ENCODE peak calls at places on chromosomes 11 and 22, in four cellular contexts. V is right lobe of liver, Q is stomach, U is IMR-90. D is an unnamed sample. For H3K27me3, the result is how much of the 10 kb centered on the place peaks cover.

GRCh38 chr11:111574373-111575230 is 27.6 kb upstream of the SIK2 start:
- DNase-seq in V (no peak), Q (no peak), U (no peak), D (no peak)

GRCh38 chr11:119356349-119357031 is 10.0 kb upstream of the MFRP start:
- DNase-seq in V (peak), Q (peak), U (peak), D (peak)

GRCh38 chr11:83042966-83043711 is 28.6 kb downstream of the RAB30 start:
- DNase-seq in V (no peak), Q (no peak), U (no peak), D (no peak)

GRCh38 chr11:116219171-116219635 is 553.6 kb downstream of the BUD13 start:
- DNase-seq in V (no peak), Q (no peak), U (no peak), D (no peak)

GRCh38 chr11:90639687-90640086 is 416.8 kb upstream of the CHORDC1 start:
- DNase-seq in V (no peak), Q (no peak), U (no peak), D (no peak)

GRCh38 chr22:39205344-39206021 is 39.3 kb downstream of the PDGFB start:
- DNase-seq in V (no peak), Q (no peak), U (peak), D (peak)

GRCh38 chr22:42275176-42275575 is 4.7 kb upstream of the TCF20 start:
- DNase-seq in V (no peak), Q (no peak), U (no peak), D (no peak)

GRCh38 chr11:133762538-133762937 is 82.8 kb downstream of the SPATA19 start:
- DNase-seq in V (no peak), Q (no peak), U (no peak), D (no peak)

GRCh38 chr11:72418834-72419560 is 15.3 kb downstream of the CLPB start:
- DNase-seq in V (no peak), Q (no peak), U (no peak), D (no peak)

GRCh38 chr11:126544311-126545056 is 189.0 kb downstream of the ST3GAL4 start:
- DNase-seq in V (no peak), Q (no peak), U (peak), D (no peak)

GRCh38 chr11:110445428-110445827 is 15.7 kb downstream of the FDX1 start:
- DNase-seq in V (no peak), Q (no peak), U (peak), D (no peak)

GRCh38 chr22:19886605-19887250 is 32.1 kb upstream of the GNB1L start:
- DNase-seq in V (no peak), Q (no peak), U (peak), D (peak)

GRCh38 chr11:59754494-59754858 is 700 bp upstream of the STX3 start:
- DNase-seq in V (no peak), Q (no peak), U (peak), D (peak)

GRCh38 chr22:39301108-39301507 is 18.3 kb downstream of the RPL3 start:
- DNase-seq in V (no peak), Q (no peak), U (no peak), D (no peak)

GRCh38 chr11:15213471-15214231 is 98.9 kb downstream of the INSC start:
- DNase-seq in V (no peak), Q (no peak), U (no peak), D (no peak)

GRCh38 chr11:130452171-130452570 is 3.7 kb downstream of the ADAMTS15 start:
- DNase-seq in V (no peak), Q (no peak), U (no peak), D (no peak)
- TF ChIP-seq CTCF in V (no peak), Q (no peak), U (no peak), D (no peak)

GRCh38 chr22:27105142-27106025 is 448.0 kb downstream of the MIAT start:
- DNase-seq in V (no peak), Q (peak), U (peak), D (no peak)
- H3K27me3 ChIP-seq in V (under half), Q (under half), U (under half), D (under half)

GRCh38 chr22:20980938-20981722 is 967 bp upstream of the LZTR1 start:
- DNase-seq in V (no peak), Q (no peak), U (no peak), D (no peak)

GRCh38 chr22:20982563-20982882 is 426 bp downstream of the LZTR1 start:
- DNase-seq in V (no peak), Q (no peak), U (no peak), D (no peak)

GRCh38 chr22:20983081-20983745 is 1.1 kb downstream of the LZTR1 start:
- DNase-seq in V (no peak), Q (no peak), U (peak), D (no peak)

GRCh38 chr22:20980523-20980922 is 1.6 kb upstream of the LZTR1 start:
- DNase-seq in V (no peak), Q (no peak), U (no peak), D (no peak)

GRCh38 chr22:20981787-20982562 is at the start of gene LZTR1:
- DNase-seq in V (peak), Q (peak), U (peak), D (peak)
- TF ChIP-seq CTCF in V (peak), Q (no peak), U (peak), D (peak)

GRCh38 chr22:48105254-48105653 is 1342.8 kb downstream of the TBC1D22A start:
- DNase-seq in V (no peak), Q (no peak), U (no peak), D (no peak)
- H3K27me3 ChIP-seq in V (under half), Q (under half), U (under half), D (under half)

D was measured in lower lobe of right lung.